ENCODE peak calls at places on chromosomes 13 and 19, in four cellular contexts. Q is naive B cell, M is D721Med, K is HS-27A. S is an unnamed sample.

GRCh38 chr19:13284929-13285928 is 135.0 kb downstream of the IER2 start:
- DNase-seq in Q (no peak), M (no peak), K (no peak), S (no peak)

GRCh38 chr19:10228925-10229324 is 2.2 kb downstream of the S1PR2 start:
- DNase-seq in Q (peak; percentile 57), M (no peak), K (no peak), S (peak; percentile 80)

GRCh38 chr13:43805681-43806128 is 18.9 kb upstream of the ENOX1 start:
- DNase-seq in Q (no peak), M (no peak), K (no peak), S (no peak)

GRCh38 chr19:50646074-50646807 is 3.0 kb upstream of the C19orf81 start:
- DNase-seq in Q (no peak), M (no peak), K (peak; percentile 38), S (no peak)

GRCh38 chr13:36973621-36974268 is 25.4 kb downstream of the ALG5 start:
- DNase-seq in Q (peak; percentile 17), M (no peak), K (no peak), S (peak; percentile 52)

GRCh38 chr13:53143757-53144320 is 115.2 kb downstream of the OLFM4 start:
- DNase-seq in Q (no peak), M (no peak), K (no peak), S (no peak)

GRCh38 chr13:42277618-42278276 is 5.8 kb downstream of the AKAP11 start:
- DNase-seq in Q (no peak), M (no peak), K (no peak), S (no peak)

GRCh38 chr13:98976338-98976737 is 1.5 kb downstream of the DOCK9 start:
- DNase-seq in Q (no peak), M (no peak), K (no peak), S (no peak)

GRCh38 chr13:30605052-30605451 is 12.7 kb upstream of the USPL1 start:
- DNase-seq in Q (no peak), M (no peak), K (no peak), S (no peak)

GRCh38 chr19:33468361-33469170 is 53.0 kb downstream of the PEPD start:
- DNase-seq in Q (no peak), M (no peak), K (no peak), S (no peak)

GRCh38 chr19:19120308-19121156 is 17.7 kb downstream of the TMEM161A start:
- DNase-seq in Q (no peak), M (no peak), K (no peak), S (peak; percentile 70)

GRCh38 chr13:43363156-43363918 is 340.0 kb downstream of the DNAJC15 start:
- DNase-seq in Q (no peak), M (no peak), K (no peak), S (no peak)

GRCh38 chr19:43596842-43597461 is 557 bp downstream of the ZNF576 start:
- DNase-seq in Q (no peak), M (no peak), K (no peak), S (peak; percentile 42)

GRCh38 chr19:15114153-15114540 is 6.9 kb downstream of the SYDE1 start:
- DNase-seq in Q (no peak), M (no peak), K (no peak), S (no peak)

GRCh38 chr19:23509686-23510450 is 114.6 kb upstream of the ZNF91 start:
- DNase-seq in Q (no peak), M (no peak), K (no peak), S (no peak)

GRCh38 chr19:873084-874019 is 13.9 kb downstream of the CFD start:
- DNase-seq in Q (no peak), M (no peak), K (no peak), S (peak; percentile 91)

GRCh38 chr19:42683917-42684513 is 56.3 kb downstream of the PSG3 start:
- DNase-seq in Q (no peak), M (no peak), K (peak; percentile 47), S (peak; percentile 56)

GRCh38 chr19:6777434-6777833 is 4.9 kb downstream of the VAV1 start:
- DNase-seq in Q (no peak), M (no peak), K (no peak), S (no peak)

GRCh38 chr13:24630851-24631341 is 49.3 kb upstream of the ATP12A start:
- DNase-seq in Q (no peak), M (no peak), K (no peak), S (no peak)

GRCh38 chr19:10769533-10770491 is 51.9 kb downstream of the DNM2 start:
- DNase-seq in Q (no peak), M (no peak), K (no peak), S (peak; percentile 33)

GRCh38 chr13:31067416-31068118 is 94.1 kb downstream of the HSPH1 start:
- DNase-seq in Q (no peak), M (no peak), K (no peak), S (no peak)

GRCh38 chr13:41075485-41075884 is 14.2 kb downstream of the WBP4 start:
- DNase-seq in Q (no peak), M (no peak), K (no peak), S (no peak)

GRCh38 chr13:33740134-33740538 is 77.8 kb upstream of the RFC3 start:
- DNase-seq in Q (no peak), M (no peak), K (no peak), S (no peak)

GRCh38 chr19:47542030-47542475 is 27.2 kb upstream of the NAPA start:
- DNase-seq in Q (no peak), M (no peak), K (no peak), S (no peak)

GRCh38 chr13:48192536-48192935 is 40.5 kb upstream of the ITM2B start:
- DNase-seq in Q (no peak), M (no peak), K (no peak), S (no peak)

GRCh38 chr19:3046621-3047306 is 15.5 kb downstream of the TLE5 start:
- DNase-seq in Q (no peak), M (no peak), K (no peak), S (no peak)

S was measured in NAMALWA.